ENCODE peak calls at places on chromosomes 5 and 9, in five cellular contexts. One of them, this sample, is unnamed.

GRCh38 chr5:82793808-82794419 is 283.3 kb downstream of the TMEM167A start:
- DNase-seq in H1: peak; percentile 9
- DNase-seq in HepG2: peak; percentile 21
- DNase-seq in NT2/D1: peak; percentile 16
- DNase-seq in GM12878: no peak
- DNase-seq in this sample: peak; percentile 33

GRCh38 chr9:78031271-78031825 is at the start of gene GNAQ:
- DNase-seq in H1: no peak
- DNase-seq in HepG2: no peak
- DNase-seq in NT2/D1: no peak
- DNase-seq in GM12878: no peak
- DNase-seq in this sample: no peak

GRCh38 chr5:176596689-176597416 is 13.1 kb downstream of the GPRIN1 start:
- DNase-seq in H1: no peak
- DNase-seq in HepG2: no peak
- DNase-seq in NT2/D1: no peak
- DNase-seq in GM12878: no peak
- DNase-seq in this sample: no peak

GRCh38 chr5:139796061-139796806 is 626 bp downstream of the PSD2 start:
- DNase-seq in H1: no peak
- DNase-seq in HepG2: no peak
- DNase-seq in NT2/D1: no peak
- DNase-seq in GM12878: no peak
- DNase-seq in this sample: no peak

GRCh38 chr5:142715291-142715690 is 29.4 kb upstream of the FGF1 start:
- DNase-seq in H1: no peak
- DNase-seq in HepG2: no peak
- DNase-seq in NT2/D1: no peak
- DNase-seq in GM12878: no peak
- DNase-seq in this sample: no peak

GRCh38 chr5:175659546-175660248 is 1.8 kb downstream of the HRH2 start:
- DNase-seq in H1: no peak
- DNase-seq in HepG2: no peak
- DNase-seq in NT2/D1: no peak
- DNase-seq in GM12878: no peak
- DNase-seq in this sample: no peak

GRCh38 chr5:179607449-179607931 is 16.0 kb downstream of the HNRNPH1 start:
- DNase-seq in H1: no peak
- DNase-seq in HepG2: no peak
- DNase-seq in NT2/D1: no peak
- DNase-seq in GM12878: no peak
- DNase-seq in this sample: no peak

GRCh38 chr5:128349044-128349629 is 188.9 kb downstream of the FBN2 start:
- DNase-seq in H1: no peak
- DNase-seq in HepG2: no peak
- DNase-seq in NT2/D1: no peak
- DNase-seq in GM12878: no peak
- DNase-seq in this sample: no peak

GRCh38 chr5:115568668-115569067 is 24.1 kb upstream of the FEM1C start:
- DNase-seq in H1: no peak
- DNase-seq in HepG2: no peak
- DNase-seq in NT2/D1: no peak
- DNase-seq in GM12878: no peak
- DNase-seq in this sample: no peak

GRCh38 chr5:139640432-139641115 is 7.6 kb upstream of the CXXC5 start:
- DNase-seq in H1: no peak
- DNase-seq in HepG2: no peak
- DNase-seq in NT2/D1: no peak
- DNase-seq in GM12878: no peak
- DNase-seq in this sample: no peak

GRCh38 chr9:114754574-114754973 is 51.3 kb downstream of the TNFSF15 start:
- DNase-seq in H1: no peak
- DNase-seq in HepG2: no peak
- DNase-seq in NT2/D1: no peak
- DNase-seq in GM12878: no peak
- DNase-seq in this sample: no peak

GRCh38 chr9:73575071-73575470 is 423.4 kb downstream of the ANXA1 start:
- DNase-seq in H1: no peak
- DNase-seq in HepG2: no peak
- DNase-seq in NT2/D1: no peak
- DNase-seq in GM12878: no peak
- DNase-seq in this sample: no peak

GRCh38 chr9:130946778-130947617 is 8.0 kb upstream of the FIBCD1 start:
- DNase-seq in H1: no peak
- DNase-seq in HepG2: no peak
- DNase-seq in NT2/D1: no peak
- DNase-seq in GM12878: no peak
- DNase-seq in this sample: no peak

GRCh38 chr5:178186417-178186816 is 754 bp downstream of the GMCL2 start:
- DNase-seq in H1: no peak
- DNase-seq in HepG2: no peak
- DNase-seq in NT2/D1: no peak
- DNase-seq in GM12878: no peak
- DNase-seq in this sample: no peak

GRCh38 chr5:142181096-142181495 is 72.5 kb downstream of the NDFIP1 start:
- DNase-seq in H1: no peak
- DNase-seq in HepG2: no peak
- DNase-seq in NT2/D1: no peak
- DNase-seq in GM12878: no peak
- DNase-seq in this sample: no peak

GRCh38 chr5:14504332-14504727 is 77.3 kb upstream of the OTULINL start:
- DNase-seq in H1: no peak
- DNase-seq in HepG2: no peak
- DNase-seq in NT2/D1: no peak
- DNase-seq in GM12878: no peak
- DNase-seq in this sample: no peak

GRCh38 chr9:68964102-68964541 is 49.8 kb downstream of the PRKACG start:
- DNase-seq in H1: no peak
- DNase-seq in HepG2: no peak
- DNase-seq in NT2/D1: no peak
- DNase-seq in GM12878: no peak
- DNase-seq in this sample: no peak
- TF ChIP-seq SUZ12 in H1: no peak
- TF ChIP-seq SUZ12 in HepG2: no peak
- TF ChIP-seq SUZ12 in NT2/D1: no peak
- TF ChIP-seq SUZ12 in GM12878: no peak
- TF ChIP-seq SUZ12 in this sample: no peak

GRCh38 chr5:156051972-156052371 is 275.0 kb upstream of the SGCD start:
- DNase-seq in H1: peak; percentile 33
- DNase-seq in HepG2: no peak
- DNase-seq in NT2/D1: no peak
- DNase-seq in GM12878: no peak
- DNase-seq in this sample: no peak
- TF ChIP-seq SUZ12 in H1: no peak
- TF ChIP-seq SUZ12 in HepG2: no peak
- TF ChIP-seq SUZ12 in NT2/D1: no peak
- TF ChIP-seq SUZ12 in GM12878: no peak
- TF ChIP-seq SUZ12 in this sample: no peak

GRCh38 chr9:35688558-35689350 is 971 bp downstream of the TPM2 start:
- DNase-seq in H1: no peak
- DNase-seq in HepG2: peak; percentile 39
- DNase-seq in NT2/D1: no peak
- DNase-seq in GM12878: no peak
- DNase-seq in this sample: no peak

GRCh38 chr9:35691325-35691631 is 1.6 kb upstream of the TPM2 start:
- DNase-seq in H1: no peak
- DNase-seq in HepG2: no peak
- DNase-seq in NT2/D1: no peak
- DNase-seq in GM12878: no peak
- DNase-seq in this sample: no peak

GRCh38 chr9:35690447-35691324 is 961 bp upstream of the TPM2 start:
- DNase-seq in H1: no peak
- DNase-seq in HepG2: no peak
- DNase-seq in NT2/D1: peak; percentile 27
- DNase-seq in GM12878: no peak
- DNase-seq in this sample: peak; percentile 69

GRCh38 chr9:35689351-35689600 is 449 bp downstream of the TPM2 start:
- DNase-seq in H1: no peak
- DNase-seq in HepG2: no peak
- DNase-seq in NT2/D1: no peak
- DNase-seq in GM12878: no peak
- DNase-seq in this sample: no peak

DNA sequence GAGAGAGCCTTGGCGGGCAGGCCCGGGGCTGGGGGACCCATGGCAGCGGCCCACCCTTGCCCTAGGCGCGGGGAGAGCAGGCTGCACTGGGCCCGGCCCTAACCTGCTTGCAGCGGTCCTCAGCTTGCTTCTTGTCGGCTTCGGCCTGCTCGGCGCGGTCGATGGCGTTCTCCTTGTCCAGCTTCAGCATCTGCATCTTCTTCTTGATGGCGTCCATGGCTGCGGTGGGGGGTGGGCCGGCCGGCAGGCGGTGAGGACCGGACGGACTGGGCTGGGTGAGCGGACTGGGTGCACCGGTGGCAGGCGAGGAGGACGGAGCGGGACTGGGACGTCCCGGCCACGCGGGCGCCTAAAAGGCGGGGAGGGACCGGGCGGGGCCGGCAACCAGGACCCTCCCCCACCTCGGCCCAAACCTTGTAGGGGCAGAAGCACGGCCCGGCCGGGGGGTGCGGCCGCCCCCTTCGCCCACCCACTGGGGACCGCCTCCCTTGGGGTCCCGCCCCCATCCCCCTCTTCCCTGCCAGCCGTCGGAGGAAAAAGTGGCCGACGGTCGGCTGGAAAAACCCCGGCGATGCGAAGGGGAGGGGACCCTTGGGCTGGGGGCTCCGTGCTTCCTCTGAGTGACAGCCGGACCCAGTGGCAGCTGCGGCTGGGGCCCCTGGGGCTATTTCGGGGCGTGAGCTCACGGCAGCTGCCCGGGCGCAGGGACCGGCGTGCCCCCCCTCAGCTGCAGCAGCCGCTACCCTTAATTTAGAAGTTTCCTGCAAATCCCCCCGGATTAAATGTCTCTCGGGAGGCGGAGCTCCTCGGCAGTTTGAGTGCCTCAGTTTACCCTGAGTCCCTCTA is at the start of gene TPM2:
- DNase-seq in H1: peak; percentile 66
- DNase-seq in HepG2: no peak
- DNase-seq in NT2/D1: peak; percentile 18
- DNase-seq in GM12878: no peak
- DNase-seq in this sample: no peak
- TF ChIP-seq SUZ12 in H1: no peak
- TF ChIP-seq SUZ12 in HepG2: no peak
- TF ChIP-seq SUZ12 in NT2/D1: no peak
- TF ChIP-seq SUZ12 in GM12878: no peak
- TF ChIP-seq SUZ12 in this sample: no peak

DNA sequence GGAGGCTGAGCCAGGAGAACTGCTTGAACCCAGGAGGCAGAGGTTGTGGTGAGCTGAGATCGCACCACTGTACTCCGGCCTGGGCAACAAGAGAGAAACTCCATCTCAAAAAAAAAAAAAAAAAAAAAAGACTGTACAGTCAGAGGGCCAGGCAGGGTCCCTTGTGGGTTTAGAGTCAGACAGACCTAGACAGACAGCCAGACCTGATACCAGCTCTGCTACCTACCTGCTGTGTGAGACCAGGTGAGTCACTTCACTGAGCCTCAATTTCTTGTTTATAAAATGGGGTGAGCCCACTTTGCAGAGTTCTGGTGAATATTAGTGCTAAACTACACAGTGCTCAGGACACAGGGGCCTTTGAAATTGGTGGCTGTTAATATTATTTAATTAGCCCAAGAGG is 19.7 kb downstream of the TRIM14 start:
- DNase-seq in H1: no peak
- DNase-seq in HepG2: no peak
- DNase-seq in NT2/D1: no peak
- DNase-seq in GM12878: no peak
- DNase-seq in this sample: no peak
- TF ChIP-seq SUZ12 in H1: no peak
- TF ChIP-seq SUZ12 in HepG2: no peak
- TF ChIP-seq SUZ12 in NT2/D1: no peak
- TF ChIP-seq SUZ12 in GM12878: no peak
- TF ChIP-seq SUZ12 in this sample: no peak

GRCh38 chr5:91419571-91420537 is 36.7 kb upstream of the ARRDC3 start:
- DNase-seq in H1: no peak
- DNase-seq in HepG2: peak; percentile 32
- DNase-seq in NT2/D1: peak; percentile 13
- DNase-seq in GM12878: no peak
- DNase-seq in this sample: peak; percentile 23

GRCh38 chr5:91430949-91431348 is 47.8 kb upstream of the ARRDC3 start:
- DNase-seq in H1: no peak
- DNase-seq in HepG2: no peak
- DNase-seq in NT2/D1: no peak
- DNase-seq in GM12878: no peak
- DNase-seq in this sample: no peak

GRCh38 chr5:91419136-91419535 is 36.0 kb upstream of the ARRDC3 start:
- DNase-seq in H1: no peak
- DNase-seq in HepG2: no peak
- DNase-seq in NT2/D1: no peak
- DNase-seq in GM12878: no peak
- DNase-seq in this sample: no peak

GRCh38 chr5:91420879-91421278 is 37.8 kb upstream of the ARRDC3 start:
- DNase-seq in H1: no peak
- DNase-seq in HepG2: no peak
- DNase-seq in NT2/D1: no peak
- DNase-seq in GM12878: no peak
- DNase-seq in this sample: no peak

DNA sequence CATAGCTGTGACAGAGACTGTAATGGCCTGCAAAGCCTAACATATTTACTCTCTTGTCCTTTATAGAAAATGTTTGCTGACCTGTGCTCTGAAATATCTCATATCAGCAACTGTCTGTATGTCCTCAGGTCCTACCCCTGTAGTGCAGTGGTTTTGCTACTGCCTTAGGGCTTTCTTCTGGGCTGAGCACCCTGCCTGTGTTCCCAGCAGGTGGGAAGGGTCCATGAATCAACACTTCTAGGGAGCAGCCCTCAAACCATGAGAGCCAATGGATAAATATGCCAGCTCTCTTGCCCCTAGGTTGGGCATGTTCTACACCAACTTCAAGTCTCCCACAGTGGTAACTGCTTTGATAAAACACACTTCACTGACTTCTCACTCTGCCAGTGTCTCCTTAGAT is 41.9 kb upstream of the ARRDC3 start:
- DNase-seq in H1: no peak
- DNase-seq in HepG2: no peak
- DNase-seq in NT2/D1: no peak
- DNase-seq in GM12878: no peak
- DNase-seq in this sample: no peak
- TF ChIP-seq SUZ12 in H1: no peak
- TF ChIP-seq SUZ12 in HepG2: no peak
- TF ChIP-seq SUZ12 in NT2/D1: no peak
- TF ChIP-seq SUZ12 in GM12878: no peak
- TF ChIP-seq SUZ12 in this sample: no peak